ENCODE peak calls at places on chromosome 12, in four cellular contexts. P is fibroblast of villous mesenchyme, R is sigmoid colon, Z is heart left ventricle. V is an unnamed sample.

GRCh38 chr12:50613463-50613862 is 108.7 kb downstream of the DIP2B start:
- DNase-seq in P (no peak), R (no peak), Z (no peak), V (no peak)

GRCh38 chr12:96906498-96906848 is 584 bp upstream of the NEDD1 start:
- DNase-seq in P (no peak), R (no peak), Z (no peak), V (no peak)

GRCh38 chr12:45336331-45336730 is 120.4 kb downstream of the ANO6 start:
- DNase-seq in P (peak; percentile 98), R (no peak), Z (no peak), V (peak; percentile 98)

GRCh38 chr12:1590083-1590979 is 4.0 kb downstream of the FBXL14 start:
- DNase-seq in P (peak; percentile 77), R (no peak), Z (no peak), V (peak; percentile 63)

GRCh38 chr12:126772171-126772864 is 1494.7 kb upstream of the TMEM132C start:
- DNase-seq in P (peak; percentile 24), R (no peak), Z (no peak), V (peak; percentile 1)

GRCh38 chr12:88579572-88579940 is 715 bp downstream of the KITLG start:
- DNase-seq in P (no peak), R (peak; percentile 67), Z (peak; percentile 63), V (peak; percentile 37)

GRCh38 chr12:77214136-77214535 is 148.8 kb upstream of the E2F7 start:
- DNase-seq in P (no peak), R (no peak), Z (no peak), V (no peak)

GRCh38 chr12:54050479-54050805 is 3.2 kb upstream of the HOXC4 start:
- DNase-seq in P (no peak), R (no peak), Z (no peak), V (no peak)

GRCh38 chr12:50764116-50764860 is 387 bp downstream of the ATF1 start:
- DNase-seq in P (peak; percentile 48), R (peak; percentile 72), Z (peak; percentile 85), V (peak; percentile 33)

GRCh38 chr12:59698599-59698998 is 102.8 kb downstream of the SLC16A7 start:
- DNase-seq in P (peak; percentile 84), R (no peak), Z (no peak), V (peak; percentile 87)

GRCh38 chr12:76020281-76020680 is 11.3 kb downstream of the PHLDA1 start:
- DNase-seq in P (peak; percentile 86), R (no peak), Z (no peak), V (peak; percentile 65)

GRCh38 chr12:49543914-49544815 is 5.3 kb downstream of the KCNH3 start:
- DNase-seq in P (no peak), R (no peak), Z (no peak), V (peak; percentile 43)

GRCh38 chr12:26010293-26010821 is 51.9 kb downstream of the RASSF8 start:
- DNase-seq in P (no peak), R (no peak), Z (no peak), V (no peak)

GRCh38 chr12:95484524-95484923 is 10.6 kb downstream of the METAP2 start:
- DNase-seq in P (peak; percentile 72), R (no peak), Z (no peak), V (peak; percentile 35)

GRCh38 chr12:95480230-95480629 is 6.3 kb downstream of the METAP2 start:
- DNase-seq in P (peak; percentile 65), R (no peak), Z (no peak), V (peak; percentile 52)

GRCh38 chr12:95487024-95487423 is 13.1 kb downstream of the METAP2 start:
- DNase-seq in P (no peak), R (no peak), Z (no peak), V (no peak)

GRCh38 chr12:95481888-95482287 is 7.9 kb downstream of the METAP2 start:
- DNase-seq in P (no peak), R (no peak), Z (no peak), V (no peak)

GRCh38 chr12:95481072-95481471 is 7.1 kb downstream of the METAP2 start:
- DNase-seq in P (no peak), R (no peak), Z (no peak), V (no peak)
- TF ChIP-seq CTCF in P (no peak), R (no peak), Z (no peak), V (peak; percentile 26)

GRCh38 chr12:122203301-122203967 is at the start of gene B3GNT4:
- DNase-seq in P (peak; percentile 37), R (no peak), Z (peak; percentile 77), V (peak; percentile 44)
- H3K4me3 ChIP-seq in P (peak within 1 kb of the TSS; percentile 56), R (peak within 1 kb of the TSS; percentile 57), Z (peak within 1 kb of the TSS; percentile 33), V (peak within 1 kb of the TSS; percentile 58)

GRCh38 chr12:38053113-38053512 is 263.5 kb upstream of the ALG10B start:
- DNase-seq in P (no peak), R (no peak), Z (no peak), V (no peak)

GRCh38 chr12:38056701-38057689 is 259.6 kb upstream of the ALG10B start:
- DNase-seq in P (no peak), R (no peak), Z (no peak), V (no peak)

GRCh38 chr12:38053655-38054464 is 262.7 kb upstream of the ALG10B start:
- DNase-seq in P (no peak), R (no peak), Z (no peak), V (no peak)
- TF ChIP-seq CTCF in P (no peak), R (no peak), Z (no peak), V (no peak)

GRCh38 chr12:87238466-87238865 is 790.7 kb downstream of the C12orf50 start:
- DNase-seq in P (no peak), R (no peak), Z (no peak), V (no peak)
- H3K4me3 ChIP-seq in P (no peak overlapping the region), R (no peak overlapping the region), Z (no peak overlapping the region), V (no peak overlapping the region)

DNA sequence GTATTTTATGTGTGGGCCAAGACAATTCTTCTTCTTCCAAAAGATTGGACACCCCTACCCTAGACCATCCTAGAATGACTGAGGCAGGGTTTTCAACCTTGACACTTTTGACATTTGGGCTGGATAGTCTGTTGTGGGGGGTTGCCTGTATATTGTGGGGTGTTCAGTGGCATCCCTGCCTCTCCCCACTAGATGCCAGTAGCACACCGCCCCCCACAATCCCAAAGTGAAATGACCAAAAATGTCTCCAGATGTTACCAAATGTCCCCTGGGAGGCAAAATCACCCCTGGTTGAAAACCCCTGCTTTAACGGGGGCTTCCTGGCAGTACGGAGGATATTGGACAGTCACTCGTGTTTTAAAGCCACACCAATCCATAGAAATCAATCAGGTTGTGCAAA is 219.6 kb downstream of the PHETA1 start:
- DNase-seq in P (no peak), R (no peak), Z (no peak), V (no peak)
- TF ChIP-seq CTCF in P (no peak), R (no peak), Z (no peak), V (no peak)

GRCh38 chr12:52079576-52080402 is at the start of gene SMIM41:
- DNase-seq in P (peak; percentile 38), R (no peak), Z (no peak), V (no peak)

GRCh38 chr12:52082026-52082667 is 2.6 kb downstream of the SMIM41 start:
- DNase-seq in P (peak; percentile 87), R (peak; percentile 83), Z (peak; percentile 76), V (no peak)

GRCh38 chr12:52081263-52081733 is 1.8 kb downstream of the SMIM41 start:
- DNase-seq in P (peak; percentile 39), R (peak; percentile 70), Z (no peak), V (no peak)

GRCh38 chr12:52082668-52082987 is 3.1 kb downstream of the SMIM41 start:
- DNase-seq in P (no peak), R (no peak), Z (no peak), V (no peak)

GRCh38 chr12:52080403-52081201 is 1.1 kb downstream of the SMIM41 start:
- DNase-seq in P (peak; percentile 31), R (peak; percentile 78), Z (no peak), V (no peak)
- H3K4me3 ChIP-seq in P (peak overlapping the region; percentile 32), R (peak overlapping the region; percentile 17), Z (no peak overlapping the region), V (no peak overlapping the region)

GRCh38 chr12:7459973-7460372 is 16.0 kb upstream of the CD163L1 start:
- DNase-seq in P (no peak), R (no peak), Z (no peak), V (no peak)

DNA sequence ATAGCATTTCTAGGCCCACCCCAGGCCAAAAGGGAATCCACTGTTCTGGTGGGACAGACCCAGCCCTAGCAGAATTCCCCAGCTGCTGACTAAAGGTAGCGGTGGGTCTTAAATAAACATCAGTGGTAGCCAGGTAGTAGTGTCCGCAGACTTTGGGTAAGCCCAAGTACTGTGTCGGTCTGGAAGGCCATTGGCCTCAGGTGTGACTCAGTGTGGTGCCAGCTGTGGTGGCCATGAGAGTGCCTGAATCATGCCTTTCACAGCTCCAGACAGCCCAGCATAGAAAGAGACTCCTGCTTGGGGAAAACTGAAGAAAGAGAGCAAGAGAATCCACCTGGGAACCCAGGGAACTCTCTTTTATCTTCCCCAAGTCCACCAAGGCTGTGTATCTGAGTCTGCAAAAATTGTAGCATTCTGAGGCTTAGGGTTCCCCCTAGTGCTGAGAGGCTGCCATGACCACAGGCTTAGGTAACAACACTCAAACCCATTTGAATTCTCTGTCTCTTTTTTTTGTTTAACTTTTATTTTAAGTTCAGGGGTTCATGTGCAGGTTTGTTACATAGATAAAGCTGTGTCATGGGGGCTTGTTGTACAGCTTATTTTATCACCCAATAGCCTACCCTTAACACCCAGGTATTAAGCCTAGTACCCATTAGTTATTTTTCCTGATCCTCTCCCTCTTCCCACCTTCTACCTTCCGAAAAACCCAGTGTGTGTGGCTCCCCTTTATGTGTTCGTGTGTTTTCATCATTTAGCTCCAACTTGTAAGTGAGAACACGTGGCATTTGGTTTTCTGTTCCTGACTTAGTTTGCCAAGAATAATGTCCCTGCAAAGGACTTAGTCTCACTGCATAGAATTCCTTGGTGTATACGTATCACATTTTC is 16.7 kb upstream of the CD163L1 start:
- DNase-seq in P (peak; percentile 65), R (no peak), Z (no peak), V (peak; percentile 73)
- TF ChIP-seq CTCF in P (peak; percentile 95), R (peak; percentile 40), Z (peak; percentile 33), V (peak; percentile 89)

V was measured in choroid plexus epithelial cell.